ENCODE peak calls at places on chromosome 5, in six cellular contexts. U is transverse colon, N is HCT116, B is suprapubic skin, J is endothelial cell of umbilical vein, K is GM12878. X is an unnamed sample.

GRCh38 chr5:3139596-3139995 is 388.1 kb upstream of the IRX2 start:
- DNase-seq in B (no peak), J (no peak), N (no peak), U (no peak), K (no peak), X (no peak)

GRCh38 chr5:108636135-108636888 is 111.4 kb upstream of the FER start:
- DNase-seq in B (no peak), N (no peak), U (no peak), K (no peak), J (no peak), X (no peak)

GRCh38 chr5:137822158-137822764 is 45.4 kb upstream of the MYOT start:
- DNase-seq in B (no peak), J (peak; percentile 31), K (no peak), U (peak; percentile 45), N (peak; percentile 40), X (no peak)

GRCh38 chr5:134226441-134227192 is 744 bp upstream of the PPP2CA start:
- DNase-seq in J (peak; percentile 12), K (no peak), N (no peak), B (no peak), U (peak; percentile 91), X (no peak)

GRCh38 chr5:157384971-157385709 is 74.9 kb upstream of the NIPAL4 start:
- DNase-seq in U (peak; percentile 27), J (peak; percentile 91), B (no peak), K (no peak), N (no peak), X (peak; percentile 91)

GRCh38 chr5:125004009-125004408 is 257.6 kb upstream of the ZNF608 start:
- DNase-seq in N (no peak), B (no peak), J (no peak), K (no peak), U (no peak), X (no peak)

GRCh38 chr5:41882765-41883164 is 12.5 kb upstream of the OXCT1 start:
- DNase-seq in J (no peak), U (no peak), K (no peak), B (no peak), N (no peak), X (no peak)

GRCh38 chr5:169647566-169647965 is 10.5 kb downstream of the DOCK2 start:
- DNase-seq in K (no peak), U (peak; percentile 23), B (no peak), N (no peak), J (no peak), X (no peak)

GRCh38 chr5:127892467-127893207 is 189.4 kb downstream of the CCDC192 start:
- DNase-seq in N (peak; percentile 59), J (peak; percentile 68), U (no peak), K (no peak), B (no peak), X (no peak)

GRCh38 chr5:107272954-107273353 is 397.8 kb downstream of the EFNA5 start:
- DNase-seq in N (no peak), K (no peak), J (peak; percentile 55), U (no peak), B (no peak), X (no peak)

GRCh38 chr5:135053989-135054388 is 20.0 kb upstream of the PITX1 start:
- DNase-seq in K (no peak), U (no peak), N (no peak), B (no peak), J (no peak), X (no peak)

GRCh38 chr5:34499001-34499734 is 157.0 kb upstream of the RAI14 start:
- DNase-seq in U (no peak), B (no peak), J (peak; percentile 89), N (no peak), K (peak; percentile 81), X (no peak)

GRCh38 chr5:83097582-83098265 is 20.4 kb downstream of the XRCC4 start:
- DNase-seq in N (no peak), U (no peak), J (peak; percentile 73), K (no peak), B (no peak), X (no peak)

GRCh38 chr5:91296691-91297143 is 86.4 kb downstream of the ARRDC3 start:
- DNase-seq in U (no peak), K (no peak), B (peak; percentile 92), J (no peak), N (no peak), X (peak; percentile 87)

GRCh38 chr5:101390317-101390908 is 487.3 kb upstream of the ST8SIA4 start:
- DNase-seq in U (no peak), B (no peak), K (peak; percentile 12), J (peak; percentile 78), N (peak; percentile 57), X (no peak)

GRCh38 chr5:134920848-134921575 is 16.1 kb downstream of the PCBD2 start:
- DNase-seq in J (no peak), U (no peak), K (no peak), N (no peak), B (no peak), X (no peak)

GRCh38 chr5:168747987-168748777 is 169.0 kb upstream of the PANK3 start:
- DNase-seq in J (no peak), N (peak; percentile 48), B (no peak), K (no peak), U (peak; percentile 24), X (no peak)

GRCh38 chr5:93299596-93300308 is 281.3 kb downstream of the NR2F1-AS1 start:
- DNase-seq in K (no peak), B (no peak), U (no peak), J (no peak), N (no peak), X (no peak)

GRCh38 chr5:142426129-142426641 is 101.4 kb upstream of the SPRY4 start:
- DNase-seq in B (no peak), U (peak; percentile 42), K (no peak), N (no peak), J (peak; percentile 85), X (peak; percentile 80)

GRCh38 chr5:177378884-177379883 is 5.0 kb upstream of the SLC34A1 start:
- DNase-seq in U (no peak), B (no peak), N (no peak), J (no peak), K (no peak), X (no peak)

GRCh38 chr5:100828071-100828689 is 74.9 kb downstream of the ST8SIA4 start:
- DNase-seq in B (no peak), J (no peak), U (no peak), K (peak; percentile 89), N (no peak), X (peak; percentile 26)

GRCh38 chr5:90866333-90866732 is 307.7 kb downstream of the ADGRV1 start:
- DNase-seq in J (peak; percentile 71), U (no peak), K (no peak), B (no peak), N (peak; percentile 27), X (no peak)

GRCh38 chr5:43639566-43639965 is 36.6 kb downstream of the NNT start:
- DNase-seq in K (no peak), B (no peak), N (no peak), J (no peak), U (no peak), X (no peak)

GRCh38 chr5:122704247-122705036 is 70.4 kb upstream of the SNX2 start:
- DNase-seq in B (no peak), J (peak; percentile 39), N (peak; percentile 43), U (no peak), K (no peak), X (no peak)

GRCh38 chr5:77844408-77845272 is 68.5 kb upstream of the TBCA start:
- DNase-seq in U (no peak), J (peak; percentile 26), N (no peak), B (no peak), K (no peak), X (no peak)

GRCh38 chr5:55223219-55223987 is 3.7 kb downstream of the MCIDAS start:
- DNase-seq in N (no peak), K (no peak), J (no peak), B (no peak), U (no peak), X (no peak)
- H3K4me3 ChIP-seq in N (no peak overlapping the region), K (no peak overlapping the region), J (no peak overlapping the region), B (no peak overlapping the region), U (no peak overlapping the region), X (no peak overlapping the region)

DNA sequence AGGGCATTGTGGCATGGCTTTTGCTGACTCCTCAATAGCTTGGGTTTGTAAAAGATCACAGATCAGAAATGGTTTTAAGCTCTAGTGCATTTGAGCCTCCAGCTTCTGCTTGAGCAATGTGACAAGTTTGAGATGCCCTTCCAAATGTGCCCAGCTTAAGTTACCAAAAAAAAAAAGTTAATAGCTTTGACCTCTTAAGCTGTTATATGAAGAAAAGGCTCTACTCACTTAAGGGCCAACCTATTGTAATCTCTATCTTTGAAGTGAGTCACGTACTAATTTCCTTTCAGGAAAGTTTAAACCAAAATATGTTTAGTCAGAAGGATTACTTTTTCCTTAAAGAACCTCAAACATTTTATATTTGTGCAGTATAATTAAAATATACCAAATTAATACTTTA is 428.9 kb upstream of the ACTBL2 start:
- DNase-seq in U (no peak), B (no peak), N (no peak), J (peak; percentile 66), K (no peak), X (no peak)
- TF ChIP-seq POLR2AphosphoS5 in U (no peak), B (no peak), N (no peak), J (peak; percentile 14), K (no peak), X (no peak)

GRCh38 chr5:38466444-38467189 is 89.8 kb downstream of the LIFR start:
- DNase-seq in U (peak; percentile 26), N (no peak), B (peak; percentile 87), K (no peak), J (peak; percentile 79), X (peak; percentile 88)
- TF ChIP-seq POLR2A in U (no peak), N (no peak), B (no peak), K (no peak), J (no peak), X (no peak)

GRCh38 chr5:86613459-86613858 is 4.3 kb upstream of the COX7C start:
- DNase-seq in J (no peak), U (no peak), B (no peak), K (no peak), N (no peak), X (no peak)

GRCh38 chr5:86617756-86618577 is at the start of gene COX7C:
- DNase-seq in N (peak; percentile 94), U (peak; percentile 95), J (peak; percentile 97), B (peak; percentile 93), K (peak; percentile 97), X (peak; percentile 96)

GRCh38 chr5:86617309-86617755 is 409 bp upstream of the COX7C start:
- DNase-seq in J (no peak), U (no peak), N (no peak), B (no peak), K (no peak), X (no peak)
- H3K4me3 ChIP-seq in J (no peak overlapping the region), U (no peak overlapping the region), N (peak overlapping the region; percentile 70), B (peak overlapping the region; percentile 94), K (no peak overlapping the region), X (no peak overlapping the region)